ENCODE peak calls at places on chromosomes 4 and X, in six cellular contexts. One of them, this sample, is unnamed.

GRCh38 chr4:7719354-7720174 is 220.1 kb downstream of the AFAP1 start:
- DNase-seq in tibial artery: no peak
- DNase-seq in pancreas: peak
- DNase-seq in adrenal gland: peak
- DNase-seq in bronchial epithelial cell: peak
- DNase-seq in psoas muscle: peak
- DNase-seq in this sample: peak

GRCh38 chr4:73446336-73446938 is 10.4 kb downstream of the AFP start:
- DNase-seq in tibial artery: no peak
- DNase-seq in pancreas: no peak
- DNase-seq in adrenal gland: no peak
- DNase-seq in bronchial epithelial cell: peak
- DNase-seq in psoas muscle: no peak
- DNase-seq in this sample: no peak

GRCh38 chr4:153440475-153440874 is 25.7 kb upstream of the TMEM131L start:
- DNase-seq in tibial artery: no peak
- DNase-seq in pancreas: no peak
- DNase-seq in adrenal gland: no peak
- DNase-seq in bronchial epithelial cell: no peak
- DNase-seq in psoas muscle: no peak
- DNase-seq in this sample: no peak

GRCh38 chr4:7886250-7886973 is 53.2 kb downstream of the AFAP1 start:
- DNase-seq in tibial artery: no peak
- DNase-seq in pancreas: no peak
- DNase-seq in adrenal gland: no peak
- DNase-seq in bronchial epithelial cell: no peak
- DNase-seq in psoas muscle: no peak
- DNase-seq in this sample: no peak

GRCh38 chrX:5829060-5829459 is 399.6 kb downstream of the NLGN4X start:
- DNase-seq in tibial artery: no peak
- DNase-seq in pancreas: no peak
- DNase-seq in adrenal gland: no peak
- DNase-seq in bronchial epithelial cell: peak
- DNase-seq in psoas muscle: no peak
- DNase-seq in this sample: no peak

GRCh38 chr4:129998436-129999150 is 902.6 kb downstream of the C4orf33 start:
- DNase-seq in tibial artery: no peak
- DNase-seq in pancreas: no peak
- DNase-seq in adrenal gland: no peak
- DNase-seq in bronchial epithelial cell: no peak
- DNase-seq in psoas muscle: no peak
- DNase-seq in this sample: no peak

GRCh38 chr4:138097912-138098600 is 144.1 kb downstream of the SLC7A11 start:
- DNase-seq in tibial artery: no peak
- DNase-seq in pancreas: no peak
- DNase-seq in adrenal gland: no peak
- DNase-seq in bronchial epithelial cell: no peak
- DNase-seq in psoas muscle: no peak
- DNase-seq in this sample: no peak

GRCh38 chrX:15834827-15835595 is 19.6 kb downstream of the AP1S2 start:
- DNase-seq in tibial artery: no peak
- DNase-seq in pancreas: no peak
- DNase-seq in adrenal gland: no peak
- DNase-seq in bronchial epithelial cell: peak
- DNase-seq in psoas muscle: no peak
- DNase-seq in this sample: no peak

GRCh38 chr4:76251448-76252270 is at the start of gene FAM47E:
- DNase-seq in tibial artery: peak
- DNase-seq in pancreas: peak
- DNase-seq in adrenal gland: peak
- DNase-seq in bronchial epithelial cell: peak
- DNase-seq in psoas muscle: peak
- DNase-seq in this sample: peak

GRCh38 chr4:122747883-122748282 is 15.4 kb downstream of the BBS12 start:
- DNase-seq in tibial artery: no peak
- DNase-seq in pancreas: no peak
- DNase-seq in adrenal gland: no peak
- DNase-seq in bronchial epithelial cell: peak
- DNase-seq in psoas muscle: no peak
- DNase-seq in this sample: no peak

GRCh38 chr4:108360857-108361820 is 192.4 kb upstream of the LEF1 start:
- DNase-seq in tibial artery: no peak
- DNase-seq in pancreas: no peak
- DNase-seq in adrenal gland: no peak
- DNase-seq in bronchial epithelial cell: peak
- DNase-seq in psoas muscle: no peak
- DNase-seq in this sample: no peak

GRCh38 chr4:25925486-25926201 is 11.6 kb downstream of the SMIM20 start:
- DNase-seq in tibial artery: no peak
- DNase-seq in pancreas: no peak
- DNase-seq in adrenal gland: no peak
- DNase-seq in bronchial epithelial cell: peak
- DNase-seq in psoas muscle: peak
- DNase-seq in this sample: peak

GRCh38 chr4:37767546-37767945 is 58.9 kb upstream of the PGM2 start:
- DNase-seq in tibial artery: peak
- DNase-seq in pancreas: peak
- DNase-seq in adrenal gland: peak
- DNase-seq in bronchial epithelial cell: peak
- DNase-seq in psoas muscle: peak
- DNase-seq in this sample: peak

GRCh38 chr4:122930877-122931276 is 8.5 kb upstream of the NUDT6 start:
- DNase-seq in tibial artery: no peak
- DNase-seq in pancreas: no peak
- DNase-seq in adrenal gland: no peak
- DNase-seq in bronchial epithelial cell: peak
- DNase-seq in psoas muscle: no peak
- DNase-seq in this sample: no peak

GRCh38 chrX:50941638-50942037 is 31.1 kb downstream of the BMP15 start:
- DNase-seq in tibial artery: no peak
- DNase-seq in pancreas: peak
- DNase-seq in adrenal gland: no peak
- DNase-seq in bronchial epithelial cell: no peak
- DNase-seq in psoas muscle: no peak
- DNase-seq in this sample: peak

GRCh38 chrX:2577844-2578444 is 77.2 kb upstream of the DHRSX start:
- DNase-seq in tibial artery: no peak
- DNase-seq in pancreas: no peak
- DNase-seq in adrenal gland: no peak
- DNase-seq in bronchial epithelial cell: no peak
- DNase-seq in psoas muscle: no peak
- DNase-seq in this sample: peak

GRCh38 chrX:34877451-34877850 is 65.1 kb upstream of the FAM47B start:
- DNase-seq in tibial artery: no peak
- DNase-seq in pancreas: no peak
- DNase-seq in adrenal gland: no peak
- DNase-seq in bronchial epithelial cell: no peak
- DNase-seq in psoas muscle: no peak
- DNase-seq in this sample: no peak

GRCh38 chrX:39619182-39620009 is 478.4 kb downstream of the BCOR start:
- DNase-seq in tibial artery: no peak
- DNase-seq in pancreas: peak
- DNase-seq in adrenal gland: no peak
- DNase-seq in bronchial epithelial cell: peak
- DNase-seq in psoas muscle: no peak
- DNase-seq in this sample: no peak

GRCh38 chr4:41268024-41268423 is 11.3 kb downstream of the UCHL1 start:
- DNase-seq in tibial artery: no peak
- DNase-seq in pancreas: no peak
- DNase-seq in adrenal gland: no peak
- DNase-seq in bronchial epithelial cell: no peak
- DNase-seq in psoas muscle: no peak
- DNase-seq in this sample: no peak

GRCh38 chrX:103453655-103454054 is 65.6 kb downstream of the RAB40A start:
- DNase-seq in tibial artery: no peak
- DNase-seq in pancreas: no peak
- DNase-seq in adrenal gland: no peak
- DNase-seq in bronchial epithelial cell: peak
- DNase-seq in psoas muscle: no peak
- DNase-seq in this sample: peak

GRCh38 chrX:100445593-100445992 is 35.5 kb upstream of the PCDH19 start:
- DNase-seq in tibial artery: no peak
- DNase-seq in pancreas: no peak
- DNase-seq in adrenal gland: no peak
- DNase-seq in bronchial epithelial cell: peak
- DNase-seq in psoas muscle: no peak
- DNase-seq in this sample: no peak

GRCh38 chr4:24230955-24231354 is 341.1 kb upstream of the PPARGC1A start:
- DNase-seq in tibial artery: no peak
- DNase-seq in pancreas: no peak
- DNase-seq in adrenal gland: no peak
- DNase-seq in bronchial epithelial cell: no peak
- DNase-seq in psoas muscle: no peak
- DNase-seq in this sample: no peak

GRCh38 chrX:50157545-50158125 is 43.2 kb downstream of the AKAP4 start:
- DNase-seq in tibial artery: no peak
- DNase-seq in pancreas: no peak
- DNase-seq in adrenal gland: peak
- DNase-seq in bronchial epithelial cell: peak
- DNase-seq in psoas muscle: no peak
- DNase-seq in this sample: peak

GRCh38 chr4:111506706-111507105 is 638.5 kb upstream of the FAM241A start:
- DNase-seq in tibial artery: no peak
- DNase-seq in pancreas: no peak
- DNase-seq in adrenal gland: no peak
- DNase-seq in bronchial epithelial cell: peak
- DNase-seq in psoas muscle: no peak
- DNase-seq in this sample: peak

GRCh38 chr4:94544811-94545210 is 93.1 kb downstream of the PDLIM5 start:
- DNase-seq in tibial artery: no peak
- DNase-seq in pancreas: no peak
- DNase-seq in adrenal gland: no peak
- DNase-seq in bronchial epithelial cell: peak
- DNase-seq in psoas muscle: no peak
- DNase-seq in this sample: no peak

GRCh38 chr4:140448830-140449229 is 21.4 kb upstream of the CLGN start:
- DNase-seq in tibial artery: no peak
- DNase-seq in pancreas: no peak
- DNase-seq in adrenal gland: no peak
- DNase-seq in bronchial epithelial cell: peak
- DNase-seq in psoas muscle: no peak
- DNase-seq in this sample: no peak

GRCh38 chrX:44872817-44873414 is at the start of gene KDM6A:
- DNase-seq in tibial artery: peak
- DNase-seq in pancreas: peak
- DNase-seq in adrenal gland: peak
- DNase-seq in bronchial epithelial cell: peak
- DNase-seq in psoas muscle: peak
- DNase-seq in this sample: peak

DNA sequence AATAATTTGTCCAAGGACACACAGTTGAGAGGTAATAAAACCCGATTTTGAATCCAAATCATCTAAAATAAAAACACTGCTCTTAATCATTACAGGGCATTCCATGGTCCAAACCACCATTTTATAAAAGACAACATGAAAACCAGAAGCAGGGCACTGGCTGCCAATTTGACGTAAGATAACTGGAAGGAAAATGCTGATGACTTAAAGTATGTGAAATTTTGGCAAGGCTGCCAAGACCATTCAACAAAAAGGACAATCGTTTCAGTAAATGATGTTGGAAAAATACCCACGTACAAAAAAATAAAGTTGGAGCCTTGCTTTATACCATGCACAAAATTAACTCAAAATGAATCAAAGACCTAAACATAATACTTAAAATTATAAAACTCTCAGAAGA is 344.4 kb downstream of the RAPGEF2 start:
- DNase-seq in tibial artery: no peak
- DNase-seq in pancreas: no peak
- DNase-seq in adrenal gland: no peak
- DNase-seq in bronchial epithelial cell: no peak
- DNase-seq in psoas muscle: no peak
- DNase-seq in this sample: no peak
- H3K4me3 ChIP-seq in tibial artery: no peak
- H3K4me3 ChIP-seq in pancreas: no peak
- H3K4me3 ChIP-seq in adrenal gland: no peak
- H3K4me3 ChIP-seq in bronchial epithelial cell: no peak
- H3K4me3 ChIP-seq in psoas muscle: no peak
- H3K4me3 ChIP-seq in this sample: no peak

DNA sequence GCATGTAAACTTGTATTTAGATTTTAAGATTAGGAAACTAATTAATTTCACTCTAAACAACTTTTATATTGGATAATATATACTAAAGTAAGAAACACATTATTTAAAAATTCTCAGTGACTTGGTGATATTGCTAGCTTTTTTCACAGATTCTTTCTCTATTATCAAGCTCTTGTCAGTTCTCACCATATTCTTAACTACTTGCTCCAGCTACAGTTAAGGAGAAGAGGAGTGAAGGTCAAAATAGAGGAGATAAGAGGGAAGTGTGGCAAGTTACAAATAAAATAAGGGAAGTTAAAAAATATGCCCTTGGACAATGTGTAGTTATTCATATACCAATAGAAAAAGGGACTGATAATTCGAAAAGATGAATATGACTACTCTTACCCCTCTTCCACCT is 34.7 kb upstream of the NAF1 start:
- DNase-seq in tibial artery: no peak
- DNase-seq in pancreas: no peak
- DNase-seq in adrenal gland: no peak
- DNase-seq in bronchial epithelial cell: no peak
- DNase-seq in psoas muscle: no peak
- DNase-seq in this sample: no peak
- H3K4me3 ChIP-seq in tibial artery: no peak
- H3K4me3 ChIP-seq in pancreas: no peak
- H3K4me3 ChIP-seq in adrenal gland: no peak
- H3K4me3 ChIP-seq in bronchial epithelial cell: no peak
- H3K4me3 ChIP-seq in psoas muscle: no peak
- H3K4me3 ChIP-seq in this sample: no peak

GRCh38 chrX:150227873-150228272 is 135.2 kb upstream of the MAMLD1 start:
- DNase-seq in tibial artery: no peak
- DNase-seq in pancreas: no peak
- DNase-seq in adrenal gland: no peak
- DNase-seq in bronchial epithelial cell: no peak
- DNase-seq in psoas muscle: no peak
- DNase-seq in this sample: peak
- H3K4me3 ChIP-seq in tibial artery: no peak
- H3K4me3 ChIP-seq in pancreas: no peak
- H3K4me3 ChIP-seq in adrenal gland: no peak
- H3K4me3 ChIP-seq in bronchial epithelial cell: no peak
- H3K4me3 ChIP-seq in psoas muscle: no peak
- H3K4me3 ChIP-seq in this sample: no peak

GRCh38 chr4:182808673-182809416 is 108.3 kb downstream of the DCTD start:
- DNase-seq in tibial artery: no peak
- DNase-seq in pancreas: no peak
- DNase-seq in adrenal gland: no peak
- DNase-seq in bronchial epithelial cell: peak
- DNase-seq in psoas muscle: no peak
- DNase-seq in this sample: peak

GRCh38 chr4:182807841-182808548 is 109.2 kb downstream of the DCTD start:
- DNase-seq in tibial artery: no peak
- DNase-seq in pancreas: no peak
- DNase-seq in adrenal gland: no peak
- DNase-seq in bronchial epithelial cell: no peak
- DNase-seq in psoas muscle: no peak
- DNase-seq in this sample: no peak

GRCh38 chr4:182805606-182806149 is 111.5 kb downstream of the DCTD start:
- DNase-seq in tibial artery: no peak
- DNase-seq in pancreas: no peak
- DNase-seq in adrenal gland: no peak
- DNase-seq in bronchial epithelial cell: no peak
- DNase-seq in psoas muscle: no peak
- DNase-seq in this sample: no peak

GRCh38 chr4:182807346-182807745 is 109.8 kb downstream of the DCTD start:
- DNase-seq in tibial artery: no peak
- DNase-seq in pancreas: no peak
- DNase-seq in adrenal gland: no peak
- DNase-seq in bronchial epithelial cell: no peak
- DNase-seq in psoas muscle: no peak
- DNase-seq in this sample: no peak

GRCh38 chr4:182806259-182807252 is 110.6 kb downstream of the DCTD start:
- DNase-seq in tibial artery: peak
- DNase-seq in pancreas: peak
- DNase-seq in adrenal gland: peak
- DNase-seq in bronchial epithelial cell: peak
- DNase-seq in psoas muscle: peak
- DNase-seq in this sample: peak
- H3K4me3 ChIP-seq in tibial artery: peak
- H3K4me3 ChIP-seq in pancreas: no peak
- H3K4me3 ChIP-seq in adrenal gland: peak
- H3K4me3 ChIP-seq in bronchial epithelial cell: peak
- H3K4me3 ChIP-seq in psoas muscle: peak
- H3K4me3 ChIP-seq in this sample: peak